ENCODE peak calls at places on chromosomes 16 and 17, in eight cellular contexts. C, J, I, K, A, R, F and M are unnamed samples. For H3K4me1 and H3K9me3, the result is how much of the 10 kb centered on the place peaks cover.

GRCh38 chr17:79664925-79665738 is 54.3 kb upstream of the RBFOX3 start:
- DNase-seq in R (peak), C (peak), K (peak), F (no peak), I (peak), J (peak), A (no peak), M (no peak)

GRCh38 chr17:18324140-18325049 is 9.3 kb downstream of the SMCR8 start:
- DNase-seq in R (no peak), I (no peak), A (no peak), J (no peak), F (no peak), K (no peak), C (no peak), M (no peak)

GRCh38 chr16:4744758-4745569 is 10.6 kb downstream of the DNAAF8 start:
- DNase-seq in R (no peak), K (no peak), J (no peak), F (no peak), I (no peak), C (no peak), A (no peak), M (no peak)

GRCh38 chr17:64739316-64740058 is 77.4 kb upstream of the SMURF2 start:
- DNase-seq in F (no peak), I (no peak), R (no peak), C (no peak), J (peak), K (no peak), A (no peak), M (no peak)

GRCh38 chr17:28350271-28350670 is 7.1 kb downstream of the POLDIP2 start:
- DNase-seq in R (no peak), A (no peak), C (no peak), F (no peak), J (no peak), K (no peak), I (no peak), M (no peak)

GRCh38 chr17:40548982-40549680 is 16.1 kb downstream of the CCR7 start:
- DNase-seq in R (peak), A (no peak), I (peak), C (peak), J (peak), F (no peak), K (peak), M (no peak)

GRCh38 chr16:20359997-20360396 is 7.5 kb upstream of the UMOD start:
- DNase-seq in R (peak), F (no peak), J (no peak), K (no peak), A (no peak), C (no peak), I (no peak), M (no peak)

GRCh38 chr17:58875261-58875660 is 119.6 kb downstream of the PPM1E start:
- DNase-seq in J (no peak), I (no peak), K (no peak), C (no peak), F (no peak), R (no peak), A (no peak), M (no peak)

DNA sequence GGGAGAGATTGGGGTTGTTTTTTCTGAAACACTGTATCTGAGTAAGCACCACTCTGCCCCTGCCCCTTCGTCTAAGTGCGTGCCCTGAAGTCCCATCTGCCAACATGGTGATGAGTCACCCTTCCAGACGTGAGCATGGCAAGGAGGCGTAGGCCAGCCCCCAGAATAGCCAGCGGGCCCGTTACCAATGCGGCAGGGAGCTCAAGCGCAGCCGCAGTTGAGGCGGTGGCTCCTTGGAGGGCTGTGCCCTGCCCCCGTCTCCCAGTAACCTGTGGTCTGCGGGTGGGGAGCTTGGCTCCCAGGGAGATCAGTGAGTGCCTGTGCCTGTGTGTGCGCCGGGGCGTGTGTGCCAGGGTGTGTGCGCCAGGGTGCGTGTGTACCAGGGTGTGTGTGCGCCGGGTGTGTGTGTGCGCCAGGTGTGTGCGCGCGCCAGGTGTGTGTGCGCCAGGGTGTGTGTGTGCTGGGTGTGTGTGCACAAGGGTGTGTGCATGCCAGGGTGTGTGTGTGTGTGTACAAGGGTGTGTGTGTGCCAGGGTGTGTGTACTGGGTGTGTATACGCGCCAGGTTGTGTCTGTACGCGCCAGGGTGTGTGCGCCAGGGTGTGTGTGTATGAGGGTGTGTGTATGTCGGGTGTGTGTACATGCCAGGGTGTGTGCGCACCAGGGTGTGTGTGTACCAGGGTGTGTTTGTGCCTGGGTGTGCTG is 98.6 kb upstream of the CHMP6 start:
- DNase-seq in A (peak), I (no peak), J (peak), C (no peak), R (no peak), K (no peak), F (peak), M (no peak)
- H3K27ac ChIP-seq in A (peak), I (peak), J (peak), C (no peak), R (no peak), K (no peak), F (no peak), M (peak)

GRCh38 chr16:90037202-90037765 is 18.0 kb upstream of the DBNDD1 start:
- DNase-seq in K (no peak), C (no peak), F (no peak), I (no peak), J (no peak), A (no peak), R (no peak), M (no peak)

GRCh38 chr16:90042946-90043514 is 23.8 kb upstream of the DBNDD1 start:
- DNase-seq in K (no peak), A (no peak), J (no peak), I (no peak), F (no peak), R (no peak), C (no peak), M (no peak)

GRCh38 chr16:90043526-90043925 is 24.3 kb upstream of the DBNDD1 start:
- DNase-seq in K (no peak), I (no peak), F (no peak), J (no peak), C (no peak), R (no peak), A (no peak), M (no peak)

GRCh38 chr16:90041896-90042473 is 22.7 kb upstream of the DBNDD1 start:
- DNase-seq in J (no peak), F (no peak), R (no peak), C (no peak), K (no peak), I (no peak), A (no peak), M (no peak)

GRCh38 chr16:90040152-90041023 is 21.1 kb upstream of the DBNDD1 start:
- DNase-seq in C (no peak), A (no peak), F (no peak), R (no peak), I (no peak), K (no peak), J (no peak), M (no peak)
- H3K4me1 ChIP-seq in C (under half), A (under half), F (under half), R (under half), I (under half), K (under half), J (under half), M (under half)

GRCh38 chr16:62597874-62598273 is 561.6 kb upstream of the CDH8 start:
- DNase-seq in A (no peak), K (no peak), F (no peak), I (no peak), C (no peak), R (no peak), J (no peak), M (no peak)

GRCh38 chr16:62596101-62596500 is 559.9 kb upstream of the CDH8 start:
- DNase-seq in C (no peak), R (no peak), K (no peak), I (no peak), F (no peak), J (no peak), A (no peak), M (no peak)
- H3K9me3 ChIP-seq in C (under half), R (under half), K (under half), I (under half), F (under half), J (under half), A (under half), M (under half)

GRCh38 chr16:53955221-53955875 is 251.4 kb downstream of the FTO start:
- DNase-seq in C (no peak), K (no peak), A (no peak), R (no peak), I (no peak), F (no peak), J (no peak), M (no peak)

GRCh38 chr16:53950677-53951076 is 246.7 kb downstream of the FTO start:
- DNase-seq in F (no peak), I (no peak), K (no peak), J (no peak), R (no peak), A (no peak), C (no peak), M (no peak)

GRCh38 chr16:53949716-53950410 is 245.9 kb downstream of the FTO start:
- DNase-seq in K (no peak), C (no peak), F (no peak), J (no peak), A (no peak), I (no peak), R (no peak), M (no peak)

GRCh38 chr16:53948734-53949430 is 244.9 kb downstream of the FTO start:
- DNase-seq in R (no peak), I (no peak), C (no peak), A (no peak), K (no peak), F (no peak), J (no peak), M (no peak)

DNA sequence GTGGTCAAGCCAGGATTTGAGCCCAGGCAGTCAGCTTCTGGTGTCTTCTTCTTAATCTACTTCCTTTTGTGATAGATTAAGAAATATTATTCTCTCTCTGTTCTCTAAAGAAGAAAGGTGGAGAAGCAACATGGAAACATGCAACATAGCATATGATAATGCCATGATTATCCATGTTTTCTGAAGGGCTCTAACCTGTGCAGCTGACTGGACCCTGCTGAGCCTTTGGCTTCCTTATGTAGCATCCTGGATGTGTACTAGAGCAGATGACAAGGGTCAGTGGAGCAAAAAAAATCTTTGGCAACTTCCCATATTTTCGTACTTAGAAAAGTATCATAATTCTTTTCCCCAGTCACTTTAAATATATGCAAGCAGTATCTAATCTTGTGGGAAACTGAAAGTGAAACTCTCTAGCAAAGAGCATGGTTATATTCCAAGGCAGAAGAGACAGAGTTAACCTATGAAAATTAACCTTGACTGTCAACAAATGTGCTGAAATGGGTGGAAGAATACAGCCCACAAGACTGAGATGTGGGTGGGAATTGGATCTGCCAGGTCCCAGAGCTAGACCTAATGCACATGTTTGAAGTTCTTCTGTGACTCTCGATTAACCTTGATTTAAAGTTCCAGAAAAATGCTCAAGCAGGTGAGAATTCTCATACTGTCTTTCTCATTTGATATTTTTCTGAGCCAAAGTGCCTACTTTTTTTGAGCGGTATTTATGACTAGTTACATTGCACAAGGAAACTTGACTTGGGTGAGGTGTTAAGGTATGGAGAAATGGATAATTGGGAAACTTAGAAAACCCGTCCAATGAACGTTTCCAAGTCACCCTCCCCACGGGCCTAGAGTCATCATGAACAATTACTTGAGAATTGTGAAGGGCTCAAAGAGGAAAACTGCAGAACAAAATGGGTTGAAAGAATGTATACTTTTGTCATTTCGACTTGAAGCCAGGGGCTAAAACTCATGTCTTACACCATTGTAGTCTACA is 248.6 kb downstream of the FTO start:
- DNase-seq in C (no peak), K (no peak), R (no peak), I (no peak), F (no peak), J (peak), A (no peak), M (peak)
- H3K27ac ChIP-seq in C (no peak), K (no peak), R (no peak), I (no peak), F (no peak), J (no peak), A (no peak), M (no peak)

DNA sequence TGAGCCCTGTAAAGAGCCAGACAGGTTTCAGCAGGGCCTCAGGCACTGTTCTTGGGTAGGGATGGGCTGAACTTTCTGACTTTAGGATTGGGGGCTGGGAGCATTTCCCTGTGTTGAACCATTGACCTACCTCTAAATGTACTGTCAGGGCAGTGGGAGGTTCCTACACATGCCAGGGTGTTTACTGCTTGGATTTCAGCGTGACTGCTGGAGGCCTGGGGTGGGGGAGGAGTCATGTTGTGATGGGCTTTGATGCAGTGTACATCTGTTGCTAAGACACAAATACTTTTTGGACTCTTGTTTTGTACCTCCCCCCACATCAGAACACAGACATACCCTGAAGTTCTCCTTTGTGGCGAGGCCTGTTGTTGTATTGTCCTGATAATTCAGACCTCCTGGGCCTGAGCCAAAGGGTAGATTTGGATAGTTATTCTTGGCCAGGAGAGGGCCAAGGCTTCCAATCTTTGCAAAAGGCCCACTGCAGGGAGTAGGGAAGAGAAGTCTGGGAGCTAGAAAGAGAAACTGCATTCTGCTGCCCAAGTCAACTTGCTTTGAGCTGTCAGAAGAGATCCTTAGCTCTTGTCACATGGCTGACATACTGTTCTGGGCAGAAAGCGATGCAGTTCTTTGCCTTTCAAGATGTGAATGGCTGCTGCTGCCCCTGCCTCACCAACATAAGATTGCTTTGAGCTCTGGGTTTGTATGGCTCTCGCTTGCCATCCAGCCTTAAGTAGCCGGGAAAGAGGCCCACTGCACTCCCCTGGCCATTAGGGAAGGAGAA is 3.7 kb downstream of the NFE2L1 start:
- DNase-seq in C (peak), R (peak), I (peak), F (no peak), K (peak), A (no peak), J (peak), M (no peak)
- H3K4me1 ChIP-seq in C (half or more), R (half or more), I (half or more), F (under half), K (half or more), A (under half), J (under half), M (under half)